ENCODE peak calls at places on chromosomes 4 and X, in four cellular contexts. A is lower lobe of right lung, G is kidney, W is ovary. C is an unnamed sample. For H3K9me3, the result is how much of the 10 kb centered on the place peaks cover.

GRCh38 chr4:56823933-56824600 is 2.6 kb upstream of the SPINK2 start:
- DNase-seq in W (no peak), A (no peak), G (no peak), C (peak)

GRCh38 chr4:136471051-136471450 is 1061.2 kb downstream of the PCDH18 start:
- DNase-seq in A (no peak), W (no peak), G (no peak), C (no peak)

GRCh38 chr4:56757270-56757746 is 64.2 kb downstream of the SPINK2 start:
- DNase-seq in W (no peak), G (peak), A (no peak), C (peak)

GRCh38 chr4:81137446-81137845 is 77.6 kb downstream of the PRKG2 start:
- DNase-seq in W (no peak), G (no peak), A (no peak), C (no peak)

GRCh38 chrX:18676470-18676869 is 4.6 kb upstream of the RS1 start:
- DNase-seq in G (no peak), W (no peak), A (no peak), C (no peak)

GRCh38 chr4:41146716-41147506 is 67.4 kb downstream of the APBB2 start:
- DNase-seq in G (no peak), A (no peak), W (no peak), C (peak)

GRCh38 chr4:7187297-7187592 is 5.1 kb upstream of the SORCS2 start:
- DNase-seq in G (peak), A (peak), W (no peak), C (peak)

GRCh38 chrX:44314259-44314734 is 29.2 kb downstream of the EFHC2 start:
- DNase-seq in G (no peak), W (no peak), A (peak), C (peak)

GRCh38 chr4:133775881-133776280 is 425.7 kb downstream of the PABPC4L start:
- DNase-seq in A (no peak), G (no peak), W (no peak), C (no peak)

GRCh38 chr4:183256756-183257385 is 63.2 kb downstream of the CLDN22 start:
- DNase-seq in W (peak), G (peak), A (peak), C (peak)

GRCh38 chr4:68466185-68466584 is 18.9 kb downstream of the TMPRSS11E start:
- DNase-seq in G (no peak), A (no peak), W (no peak), C (no peak)

GRCh38 chrX:31269914-31270313 is 198.1 kb upstream of the FTHL17 start:
- DNase-seq in A (no peak), W (peak), G (no peak), C (no peak)

GRCh38 chr4:142352682-142353081 is 493.4 kb downstream of the INPP4B start:
- DNase-seq in W (no peak), G (no peak), A (no peak), C (no peak)

GRCh38 chrX:1860936-1861670 is 246.2 kb downstream of the ASMT start:
- DNase-seq in W (no peak), A (no peak), G (no peak), C (no peak)

GRCh38 chr4:27624749-27625148 is 764.1 kb downstream of the STIM2 start:
- DNase-seq in W (no peak), A (no peak), G (no peak), C (no peak)

GRCh38 chrX:19673334-19674040 is 158.2 kb upstream of the MAP3K15 start:
- DNase-seq in G (peak), A (no peak), W (peak), C (peak)

GRCh38 chrX:65667503-65668355 is at the start of gene MSN:
- DNase-seq in A (peak), G (peak), W (peak), C (peak)

GRCh38 chr4:183788308-183788707 is 116.8 kb upstream of the STOX2 start:
- DNase-seq in W (no peak), G (no peak), A (no peak), C (no peak)

GRCh38 chr4:11467931-11468330 is 39.2 kb upstream of the HS3ST1 start:
- DNase-seq in G (no peak), W (no peak), A (no peak), C (no peak)

GRCh38 chr4:74328501-74328900 is 20.2 kb downstream of the EPGN start:
- DNase-seq in G (no peak), A (no peak), W (no peak), C (peak)

GRCh38 chrX:79107891-79108718 is 36.4 kb upstream of the GPR174 start:
- DNase-seq in G (no peak), A (no peak), W (no peak), C (no peak)

GRCh38 chr4:8847331-8847730 is 24.3 kb downstream of the HMX1 start:
- DNase-seq in G (peak), A (peak), W (no peak), C (peak)

GRCh38 chrX:136291824-136292223 is 8.9 kb upstream of the ADGRG4 start:
- DNase-seq in A (no peak), G (no peak), W (no peak), C (no peak)

GRCh38 chr4:15066140-15066539 is 63.9 kb downstream of the CPEB2 start:
- DNase-seq in G (no peak), W (no peak), A (no peak), C (no peak)

GRCh38 chr4:108393870-108394269 is 225.1 kb upstream of the LEF1 start:
- DNase-seq in G (no peak), W (no peak), A (no peak), C (no peak)

GRCh38 chrX:149531599-149531998 is 9.2 kb upstream of the EOLA1 start:
- DNase-seq in W (no peak), A (no peak), G (no peak), C (no peak)

GRCh38 chrX:85996555-85996954 is 50.8 kb downstream of the CHM start:
- DNase-seq in G (no peak), W (no peak), A (no peak), C (no peak)

GRCh38 chr4:69995526-69996016 is at the start of gene STATH:
- DNase-seq in G (no peak), W (no peak), A (no peak), C (no peak)

DNA sequence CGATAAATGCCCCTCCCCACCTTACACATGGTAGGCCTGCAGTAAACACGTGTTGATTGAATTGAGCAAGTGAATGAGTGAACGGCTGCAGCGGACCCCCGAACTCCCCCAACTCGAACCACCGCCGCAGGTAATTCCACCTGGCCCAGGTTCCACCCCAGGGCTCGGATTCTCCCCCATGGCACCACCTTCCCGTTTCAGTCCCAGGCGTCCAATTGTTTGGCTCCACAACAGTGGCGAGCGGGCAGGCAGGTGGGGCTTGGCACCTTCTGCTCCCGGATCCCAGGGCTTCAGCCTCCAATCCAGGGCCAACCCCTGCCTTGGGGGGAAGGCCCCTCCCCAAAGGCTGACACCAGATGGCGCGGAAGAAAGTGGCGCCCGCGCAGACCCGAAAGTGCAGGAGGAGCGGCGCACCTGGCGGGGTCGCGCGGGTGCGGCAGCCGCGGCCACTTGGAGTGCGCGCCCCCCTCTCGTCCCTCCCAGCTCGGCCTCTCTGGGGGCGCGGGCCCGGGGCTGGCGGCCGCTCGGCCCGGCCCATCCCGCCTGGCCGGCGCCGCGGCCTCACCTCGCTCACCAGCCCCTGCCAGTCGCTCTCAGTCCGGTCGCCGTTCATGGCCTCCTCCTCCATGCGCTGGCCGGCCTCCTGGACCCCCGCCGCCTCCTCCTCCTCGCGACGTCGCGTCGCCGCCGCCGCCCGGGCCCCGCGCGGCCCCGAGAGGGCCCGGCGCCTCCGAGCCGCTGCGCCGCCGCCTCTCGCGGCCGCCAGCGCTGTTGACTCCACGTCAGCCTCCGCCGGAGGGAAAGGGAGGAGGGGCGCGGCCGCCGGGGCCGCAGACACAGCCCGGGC is at the start of gene CCDC149:
- DNase-seq in W (peak), A (peak), G (peak), C (peak)
- TF ChIP-seq CTCF in W (no peak), A (no peak), G (no peak), C (no peak)

GRCh38 chr4:121070696-121071639 is 1.4 kb downstream of the NDNF start:
- DNase-seq in G (peak), W (peak), A (peak), C (peak)
- H3K4me3 ChIP-seq in G (peak), W (peak), A (peak), C (peak)

DNA sequence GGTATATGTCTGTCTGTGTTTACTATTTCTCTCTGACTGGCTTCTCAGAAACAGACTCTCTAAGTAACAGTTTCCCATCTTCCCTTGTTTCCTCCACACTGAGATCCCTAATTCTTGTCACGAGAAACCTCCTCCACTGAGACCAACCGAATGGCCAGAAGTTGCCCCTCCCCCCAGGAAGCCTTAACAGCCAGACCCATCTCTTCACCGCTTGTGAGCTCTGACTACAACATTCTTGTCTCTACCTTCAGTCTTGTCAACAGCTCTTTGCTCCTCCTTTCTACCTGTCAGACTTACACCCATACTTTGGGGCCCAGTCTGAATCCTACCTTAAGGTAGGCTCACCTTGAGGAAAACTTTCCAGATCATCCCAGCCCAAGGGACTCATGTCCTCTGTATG is 90.8 kb downstream of the NHSL2 start:
- DNase-seq in W (no peak), A (no peak), G (no peak), C (no peak)
- H3K9me3 ChIP-seq in W (under half), A (under half), G (under half), C (under half)

GRCh38 chr4:185730849-185731608 is 81.0 kb downstream of the SORBS2 start:
- DNase-seq in G (no peak), A (no peak), W (no peak), C (no peak)

GRCh38 chr4:185726931-185727330 is 85.1 kb downstream of the SORBS2 start:
- DNase-seq in A (no peak), W (peak), G (no peak), C (no peak)

GRCh38 chr4:185730387-185730786 is 81.6 kb downstream of the SORBS2 start:
- DNase-seq in A (no peak), W (no peak), G (no peak), C (no peak)

GRCh38 chr4:185729300-185729912 is 82.6 kb downstream of the SORBS2 start:
- DNase-seq in G (no peak), A (no peak), W (no peak), C (no peak)

GRCh38 chr4:185728886-185729285 is 83.1 kb downstream of the SORBS2 start:
- DNase-seq in W (no peak), G (no peak), A (no peak), C (no peak)
- TF ChIP-seq CTCF in W (no peak), G (no peak), A (no peak), C (no peak)

GRCh38 chr4:181143241-181143854 is 1099.9 kb upstream of the TENM3 start:
- DNase-seq in W (peak), A (peak), G (peak), C (peak)
- H3K4me3 ChIP-seq in W (no peak), A (no peak), G (no peak), C (no peak)

GRCh38 chr4:78149737-78150136 is 92.6 kb downstream of the FRAS1 start:
- DNase-seq in G (no peak), W (no peak), A (no peak), C (no peak)
- H3K9me3 ChIP-seq in G (under half), W (under half), A (under half), C (under half)

GRCh38 chr4:102105983-102106382 is 239.3 kb downstream of the SLC39A8 start:
- DNase-seq in A (no peak), G (no peak), W (no peak), C (no peak)
- TF ChIP-seq CTCF in A (no peak), G (no peak), W (no peak), C (no peak)

GRCh38 chr4:76683154-76683553 is 214.8 kb downstream of the SOWAHB start:
- DNase-seq in W (no peak), A (no peak), G (no peak), C (no peak)
- H3K4me3 ChIP-seq in W (no peak), A (no peak), G (no peak), C (no peak)

DNA sequence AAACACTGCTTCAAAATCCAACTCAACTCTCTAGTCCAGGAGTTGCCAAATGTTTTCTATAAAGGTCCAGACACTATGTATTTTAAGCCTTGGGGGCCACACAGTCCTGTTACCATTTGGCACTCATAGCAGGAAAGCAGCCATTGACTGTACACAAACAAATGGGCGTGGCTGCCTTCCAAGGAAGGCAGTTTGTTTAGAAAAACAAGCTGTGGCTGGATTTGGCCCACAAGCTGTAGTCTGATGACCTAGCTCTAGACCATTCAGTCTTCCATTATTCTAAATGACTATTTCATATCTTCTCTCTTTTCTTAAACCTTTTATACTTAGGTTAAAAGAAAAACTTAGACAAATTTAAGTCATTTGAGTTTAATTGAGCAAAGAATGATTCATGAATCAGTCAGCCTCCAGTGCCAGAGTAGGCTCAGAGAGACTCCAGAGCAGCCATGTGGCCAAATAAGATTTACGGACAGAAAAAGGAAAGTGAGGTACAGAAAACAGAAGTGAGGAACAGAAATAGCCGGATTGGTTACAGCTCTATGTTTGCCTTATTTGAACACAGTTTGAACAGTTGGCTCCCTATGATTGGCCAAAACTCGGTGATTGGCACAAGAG is 825.8 kb upstream of the LCORL start:
- DNase-seq in A (no peak), G (no peak), W (no peak), C (no peak)
- H3K9me3 ChIP-seq in A (under half), G (under half), W (under half), C (under half)

DNA sequence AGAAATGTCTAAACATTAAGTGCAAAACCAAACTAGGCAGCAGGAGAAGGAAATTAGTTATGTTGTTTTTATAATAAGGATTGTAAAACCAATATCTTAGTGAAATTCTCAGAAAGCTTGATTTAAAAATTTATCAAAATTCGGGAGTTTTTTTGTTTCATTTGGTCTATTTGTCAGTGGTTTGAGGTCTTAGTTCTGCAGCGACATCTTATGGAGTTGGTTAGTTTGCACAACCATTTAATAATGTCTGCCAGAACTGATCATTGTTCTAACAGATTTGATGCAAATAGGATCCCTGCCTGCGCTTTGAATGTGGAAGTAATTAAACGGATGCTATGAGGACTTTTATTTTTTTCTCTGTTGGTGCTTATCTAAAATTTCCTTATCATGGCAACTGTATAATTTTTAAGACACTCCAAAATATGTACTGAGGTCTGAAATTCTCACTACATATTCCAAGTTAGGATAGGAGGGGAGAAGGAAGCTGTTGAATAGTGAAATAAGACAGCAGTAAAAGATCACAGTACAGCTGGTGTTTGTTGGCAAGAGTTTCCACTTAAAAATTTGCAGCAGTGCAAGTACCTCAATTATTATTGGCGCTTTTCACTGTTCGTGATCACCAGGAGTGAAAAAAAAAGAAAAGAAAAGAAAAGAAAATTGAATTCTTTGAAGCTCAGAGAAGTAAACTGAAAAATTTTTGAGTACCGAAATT is 2521.4 kb downstream of the ARAP2 start:
- DNase-seq in G (no peak), A (no peak), W (no peak), C (no peak)
- TF ChIP-seq CTCF in G (no peak), A (peak), W (no peak), C (no peak)